ENCODE peak calls at places on chromosome 14, in eight cellular contexts. One of them, this sample, is unnamed. For H3K4me1, the result is how much of the 10 kb centered on the place peaks cover.

GRCh38 chr14:68216957-68217356 is 397.4 kb downstream of the RAD51B start:
- DNase-seq in MM.1S: no peak
- DNase-seq in endodermal cell: peak
- DNase-seq in GM23248: no peak
- DNase-seq in IMR-90: no peak
- DNase-seq in mammary epithelial cell: no peak
- DNase-seq in neural progenitor cell: no peak
- DNase-seq in colonic mucosa: no peak
- DNase-seq in this sample: no peak

GRCh38 chr14:59098377-59098776 is 90.1 kb upstream of the DAAM1 start:
- DNase-seq in MM.1S: no peak
- DNase-seq in endodermal cell: no peak
- DNase-seq in GM23248: peak
- DNase-seq in IMR-90: peak
- DNase-seq in mammary epithelial cell: peak
- DNase-seq in neural progenitor cell: no peak
- DNase-seq in colonic mucosa: no peak
- DNase-seq in this sample: peak

GRCh38 chr14:29548948-29549370 is 378.7 kb downstream of the PRKD1 start:
- DNase-seq in MM.1S: peak
- DNase-seq in endodermal cell: no peak
- DNase-seq in GM23248: peak
- DNase-seq in IMR-90: peak
- DNase-seq in mammary epithelial cell: peak
- DNase-seq in neural progenitor cell: peak
- DNase-seq in colonic mucosa: no peak
- DNase-seq in this sample: peak

GRCh38 chr14:47539065-47539464 is 136.3 kb downstream of the MDGA2 start:
- DNase-seq in MM.1S: no peak
- DNase-seq in endodermal cell: peak
- DNase-seq in GM23248: no peak
- DNase-seq in IMR-90: no peak
- DNase-seq in mammary epithelial cell: no peak
- DNase-seq in neural progenitor cell: peak
- DNase-seq in colonic mucosa: no peak
- DNase-seq in this sample: no peak

GRCh38 chr14:84929834-84930233 is 600.1 kb upstream of the FLRT2 start:
- DNase-seq in MM.1S: no peak
- DNase-seq in endodermal cell: no peak
- DNase-seq in GM23248: no peak
- DNase-seq in IMR-90: no peak
- DNase-seq in mammary epithelial cell: no peak
- DNase-seq in neural progenitor cell: no peak
- DNase-seq in colonic mucosa: no peak
- DNase-seq in this sample: no peak

GRCh38 chr14:97832734-97833133 is 1035.6 kb downstream of the VRK1 start:
- DNase-seq in MM.1S: no peak
- DNase-seq in endodermal cell: no peak
- DNase-seq in GM23248: no peak
- DNase-seq in IMR-90: no peak
- DNase-seq in mammary epithelial cell: no peak
- DNase-seq in neural progenitor cell: no peak
- DNase-seq in colonic mucosa: no peak
- DNase-seq in this sample: no peak

GRCh38 chr14:55388160-55388559 is 23.5 kb downstream of the ATG14 start:
- DNase-seq in MM.1S: no peak
- DNase-seq in endodermal cell: no peak
- DNase-seq in GM23248: peak
- DNase-seq in IMR-90: peak
- DNase-seq in mammary epithelial cell: peak
- DNase-seq in neural progenitor cell: no peak
- DNase-seq in colonic mucosa: no peak
- DNase-seq in this sample: peak

GRCh38 chr14:68627868-68628604 is 164.8 kb downstream of the ZFP36L1 start:
- DNase-seq in MM.1S: no peak
- DNase-seq in endodermal cell: peak
- DNase-seq in GM23248: no peak
- DNase-seq in IMR-90: no peak
- DNase-seq in mammary epithelial cell: peak
- DNase-seq in neural progenitor cell: peak
- DNase-seq in colonic mucosa: peak
- DNase-seq in this sample: peak

GRCh38 chr14:92317511-92317910 is 5.5 kb upstream of the SLC24A4 start:
- DNase-seq in MM.1S: no peak
- DNase-seq in endodermal cell: no peak
- DNase-seq in GM23248: peak
- DNase-seq in IMR-90: peak
- DNase-seq in mammary epithelial cell: peak
- DNase-seq in neural progenitor cell: no peak
- DNase-seq in colonic mucosa: no peak
- DNase-seq in this sample: peak

GRCh38 chr14:31090872-31091764 is 64.9 kb upstream of the STRN3 start:
- DNase-seq in MM.1S: no peak
- DNase-seq in endodermal cell: no peak
- DNase-seq in GM23248: peak
- DNase-seq in IMR-90: peak
- DNase-seq in mammary epithelial cell: peak
- DNase-seq in neural progenitor cell: no peak
- DNase-seq in colonic mucosa: peak
- DNase-seq in this sample: peak

GRCh38 chr14:59576332-59577294 is at the start of gene CCDC175:
- DNase-seq in MM.1S: peak
- DNase-seq in endodermal cell: peak
- DNase-seq in GM23248: peak
- DNase-seq in IMR-90: peak
- DNase-seq in mammary epithelial cell: peak
- DNase-seq in neural progenitor cell: peak
- DNase-seq in colonic mucosa: peak
- DNase-seq in this sample: peak

GRCh38 chr14:89792489-89793366 is 161.8 kb downstream of the EFCAB11 start:
- DNase-seq in MM.1S: no peak
- DNase-seq in endodermal cell: no peak
- DNase-seq in GM23248: peak
- DNase-seq in IMR-90: peak
- DNase-seq in mammary epithelial cell: no peak
- DNase-seq in neural progenitor cell: no peak
- DNase-seq in colonic mucosa: no peak
- DNase-seq in this sample: peak

GRCh38 chr14:104817930-104818713 is 17.2 kb downstream of the ZBTB42 start:
- DNase-seq in MM.1S: no peak
- DNase-seq in endodermal cell: peak
- DNase-seq in GM23248: no peak
- DNase-seq in IMR-90: no peak
- DNase-seq in mammary epithelial cell: no peak
- DNase-seq in neural progenitor cell: no peak
- DNase-seq in colonic mucosa: peak
- DNase-seq in this sample: no peak

GRCh38 chr14:76760331-76761197 is 704 bp upstream of the VASH1 start:
- DNase-seq in MM.1S: no peak
- DNase-seq in endodermal cell: peak
- DNase-seq in GM23248: no peak
- DNase-seq in IMR-90: no peak
- DNase-seq in mammary epithelial cell: no peak
- DNase-seq in neural progenitor cell: no peak
- DNase-seq in colonic mucosa: no peak
- DNase-seq in this sample: no peak

GRCh38 chr14:62002636-62003035 is 240.4 kb downstream of the SNAPC1 start:
- DNase-seq in MM.1S: no peak
- DNase-seq in endodermal cell: no peak
- DNase-seq in GM23248: peak
- DNase-seq in IMR-90: peak
- DNase-seq in mammary epithelial cell: peak
- DNase-seq in neural progenitor cell: no peak
- DNase-seq in colonic mucosa: no peak
- DNase-seq in this sample: no peak

GRCh38 chr14:104115131-104115600 is 23.2 kb upstream of the KIF26A start:
- DNase-seq in MM.1S: no peak
- DNase-seq in endodermal cell: peak
- DNase-seq in GM23248: no peak
- DNase-seq in IMR-90: no peak
- DNase-seq in mammary epithelial cell: no peak
- DNase-seq in neural progenitor cell: no peak
- DNase-seq in colonic mucosa: no peak
- DNase-seq in this sample: no peak

GRCh38 chr14:77140343-77140936 is 1.2 kb downstream of the ZDHHC22 start:
- DNase-seq in MM.1S: no peak
- DNase-seq in endodermal cell: peak
- DNase-seq in GM23248: no peak
- DNase-seq in IMR-90: no peak
- DNase-seq in mammary epithelial cell: no peak
- DNase-seq in neural progenitor cell: peak
- DNase-seq in colonic mucosa: no peak
- DNase-seq in this sample: no peak

DNA sequence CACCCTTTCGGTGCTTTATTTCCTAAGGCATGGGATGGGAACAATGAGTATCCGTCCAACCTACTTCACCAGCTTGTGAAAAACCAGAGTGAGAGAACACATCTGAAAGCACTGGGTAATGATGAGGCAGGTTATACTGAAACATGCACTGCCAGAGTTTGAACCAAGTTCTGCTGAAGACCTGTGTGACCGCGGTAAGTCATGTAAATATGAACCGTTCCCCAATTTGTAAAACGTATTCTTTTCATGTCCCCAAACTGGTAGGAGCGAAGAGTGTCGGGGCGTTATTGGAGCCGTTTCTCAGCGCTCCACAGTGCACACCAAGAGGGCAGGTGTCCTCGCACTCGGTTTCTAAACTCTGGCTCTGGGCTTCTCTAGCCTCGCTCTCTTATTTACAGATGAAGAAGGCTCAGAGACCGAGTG is 788 bp upstream of the NGDN start:
- DNase-seq in MM.1S: no peak
- DNase-seq in endodermal cell: no peak
- DNase-seq in GM23248: no peak
- DNase-seq in IMR-90: no peak
- DNase-seq in mammary epithelial cell: no peak
- DNase-seq in neural progenitor cell: no peak
- DNase-seq in colonic mucosa: no peak
- DNase-seq in this sample: no peak
- H3K9ac ChIP-seq in MM.1S: no peak
- H3K9ac ChIP-seq in endodermal cell: no peak
- H3K9ac ChIP-seq in GM23248: no peak
- H3K9ac ChIP-seq in IMR-90: no peak
- H3K9ac ChIP-seq in mammary epithelial cell: no peak
- H3K9ac ChIP-seq in neural progenitor cell: no peak
- H3K9ac ChIP-seq in colonic mucosa: no peak
- H3K9ac ChIP-seq in this sample: no peak

GRCh38 chr14:26873556-26873955 is 275.7 kb upstream of the NOVA1 start:
- DNase-seq in MM.1S: no peak
- DNase-seq in endodermal cell: no peak
- DNase-seq in GM23248: no peak
- DNase-seq in IMR-90: no peak
- DNase-seq in mammary epithelial cell: no peak
- DNase-seq in neural progenitor cell: no peak
- DNase-seq in colonic mucosa: no peak
- DNase-seq in this sample: no peak
- H3K4me1 ChIP-seq in MM.1S: under half
- H3K4me1 ChIP-seq in endodermal cell: under half
- H3K4me1 ChIP-seq in GM23248: under half
- H3K4me1 ChIP-seq in IMR-90: under half
- H3K4me1 ChIP-seq in mammary epithelial cell: under half
- H3K4me1 ChIP-seq in neural progenitor cell: under half
- H3K4me1 ChIP-seq in colonic mucosa: under half
- H3K4me1 ChIP-seq in this sample: under half

DNA sequence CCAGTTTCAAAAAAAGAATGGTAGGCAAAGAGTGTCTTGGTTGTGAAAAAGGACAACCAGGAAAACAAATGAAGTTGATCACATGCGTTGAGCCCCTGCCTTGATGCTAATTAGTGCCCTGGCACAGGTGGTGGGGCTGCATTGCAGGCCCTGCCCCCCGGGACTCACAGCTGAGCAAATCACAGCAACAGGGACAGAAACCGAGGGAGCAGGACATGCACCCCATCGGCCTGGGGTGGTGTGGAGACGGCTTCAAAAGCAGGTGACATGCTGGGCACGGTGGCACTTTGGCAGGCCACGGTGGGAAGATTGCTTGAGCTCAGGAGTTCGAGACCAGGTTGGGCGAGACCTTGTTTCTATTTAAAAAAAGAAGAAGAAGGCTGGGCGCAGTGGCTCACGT is 1.1 kb upstream of the PAPLN start:
- DNase-seq in MM.1S: no peak
- DNase-seq in endodermal cell: no peak
- DNase-seq in GM23248: no peak
- DNase-seq in IMR-90: no peak
- DNase-seq in mammary epithelial cell: no peak
- DNase-seq in neural progenitor cell: peak
- DNase-seq in colonic mucosa: no peak
- DNase-seq in this sample: no peak
- H3K4me3 ChIP-seq in MM.1S: no peak
- H3K4me3 ChIP-seq in endodermal cell: peak
- H3K4me3 ChIP-seq in GM23248: no peak
- H3K4me3 ChIP-seq in IMR-90: no peak
- H3K4me3 ChIP-seq in mammary epithelial cell: no peak
- H3K4me3 ChIP-seq in neural progenitor cell: peak
- H3K4me3 ChIP-seq in colonic mucosa: no peak
- H3K4me3 ChIP-seq in this sample: no peak

GRCh38 chr14:70190156-70190555 is 1.4 kb upstream of the SLC8A3 start:
- DNase-seq in MM.1S: no peak
- DNase-seq in endodermal cell: no peak
- DNase-seq in GM23248: no peak
- DNase-seq in IMR-90: no peak
- DNase-seq in mammary epithelial cell: no peak
- DNase-seq in neural progenitor cell: peak
- DNase-seq in colonic mucosa: no peak
- DNase-seq in this sample: no peak

GRCh38 chr14:70188608-70189540 is at the start of gene SLC8A3:
- DNase-seq in MM.1S: no peak
- DNase-seq in endodermal cell: peak
- DNase-seq in GM23248: peak
- DNase-seq in IMR-90: peak
- DNase-seq in mammary epithelial cell: peak
- DNase-seq in neural progenitor cell: peak
- DNase-seq in colonic mucosa: peak
- DNase-seq in this sample: peak

GRCh38 chr14:70188292-70188607 is 501 bp downstream of the SLC8A3 start:
- DNase-seq in MM.1S: no peak
- DNase-seq in endodermal cell: no peak
- DNase-seq in GM23248: peak
- DNase-seq in IMR-90: no peak
- DNase-seq in mammary epithelial cell: no peak
- DNase-seq in neural progenitor cell: peak
- DNase-seq in colonic mucosa: no peak
- DNase-seq in this sample: no peak

GRCh38 chr14:70186826-70187483 is 1.8 kb downstream of the SLC8A3 start:
- DNase-seq in MM.1S: no peak
- DNase-seq in endodermal cell: peak
- DNase-seq in GM23248: no peak
- DNase-seq in IMR-90: no peak
- DNase-seq in mammary epithelial cell: no peak
- DNase-seq in neural progenitor cell: peak
- DNase-seq in colonic mucosa: peak
- DNase-seq in this sample: peak

GRCh38 chr14:70189678-70190077 is 927 bp upstream of the SLC8A3 start:
- DNase-seq in MM.1S: no peak
- DNase-seq in endodermal cell: peak
- DNase-seq in GM23248: no peak
- DNase-seq in IMR-90: no peak
- DNase-seq in mammary epithelial cell: no peak
- DNase-seq in neural progenitor cell: peak
- DNase-seq in colonic mucosa: no peak
- DNase-seq in this sample: no peak
- H3K9ac ChIP-seq in MM.1S: no peak
- H3K9ac ChIP-seq in endodermal cell: no peak
- H3K9ac ChIP-seq in GM23248: no peak
- H3K9ac ChIP-seq in IMR-90: no peak
- H3K9ac ChIP-seq in mammary epithelial cell: no peak
- H3K9ac ChIP-seq in neural progenitor cell: no peak
- H3K9ac ChIP-seq in colonic mucosa: no peak
- H3K9ac ChIP-seq in this sample: no peak

This sample was measured in fibroblast of lung.